ENCODE peak calls at places on chromosome 12, in four cellular contexts. Q is brain microvascular endothelial cell, K is cardiac fibroblast, P is epithelial cell of esophagus. A is an unnamed sample.
A peak's percentile ranks its signal among the peaks of the same experiment; 100 is the strongest.

GRCh38 chr12:58557156-58557555 is 363.1 kb downstream of the LRIG3 start:
- DNase-seq in Q (peak; percentile 66), K (peak; percentile 76), P (peak; percentile 57), A (peak; percentile 78)

GRCh38 chr12:46468159-46468558 is 95.6 kb upstream of the SLC38A2 start:
- DNase-seq in Q (peak; percentile 44), K (peak; percentile 90), P (peak; percentile 70), A (peak; percentile 45)

GRCh38 chr12:1804545-1805332 is 15.6 kb upstream of the LRTM2 start:
- DNase-seq in Q (peak; percentile 89), K (peak; percentile 93), P (peak; percentile 88), A (peak; percentile 85)

GRCh38 chr12:15556411-15556810 is 232.8 kb downstream of the EPS8 start:
- DNase-seq in Q (no peak), K (peak; percentile 24), P (no peak), A (no peak)

GRCh38 chr12:101299931-101300330 is 20.0 kb downstream of the UTP20 start:
- DNase-seq in Q (no peak), K (no peak), P (no peak), A (no peak)

GRCh38 chr12:1318327-1319031 is 275.9 kb downstream of the FBXL14 start:
- DNase-seq in Q (peak; percentile 2), K (peak; percentile 78), P (peak; percentile 24), A (peak; percentile 67)

GRCh38 chr12:1544991-1545700 is 49.2 kb downstream of the FBXL14 start:
- DNase-seq in Q (no peak), K (peak; percentile 66), P (no peak), A (no peak)

GRCh38 chr12:105357162-105357691 is 26.7 kb downstream of the C12orf75 start:
- DNase-seq in Q (peak; percentile 10), K (no peak), P (peak; percentile 25), A (peak; percentile 37)

GRCh38 chr12:123907726-123908476 is 64.7 kb downstream of the CCDC92 start:
- DNase-seq in Q (no peak), K (peak; percentile 38), P (peak; percentile 65), A (no peak)

GRCh38 chr12:14273911-14274306 is 91.6 kb upstream of the ATF7IP start:
- DNase-seq in Q (peak; percentile 86), K (no peak), P (peak; percentile 79), A (no peak)

GRCh38 chr12:18340796-18341195 is 79.5 kb downstream of the PIK3C2G start:
- DNase-seq in Q (no peak), K (no peak), P (no peak), A (no peak)

GRCh38 chr12:13247596-13247995 is 51.1 kb downstream of the EMP1 start:
- DNase-seq in Q (no peak), K (no peak), P (peak; percentile 88), A (no peak)

GRCh38 chr12:30624009-30624408 is 71.7 kb downstream of the IPO8 start:
- DNase-seq in Q (no peak), K (no peak), P (no peak), A (no peak)

GRCh38 chr12:51187370-51187987 is 14.5 kb upstream of the TFCP2 start:
- DNase-seq in Q (no peak), K (no peak), P (no peak), A (no peak)

GRCh38 chr12:67107751-67108269 is 161.3 kb upstream of the CAND1 start:
- DNase-seq in Q (no peak), K (no peak), P (no peak), A (no peak)

GRCh38 chr12:63103489-63104131 is 47.4 kb downstream of the AVPR1A start:
- DNase-seq in Q (no peak), K (peak; percentile 31), P (peak; percentile 46), A (peak; percentile 29)

GRCh38 chr12:54009171-54010052 is 627 bp downstream of the HOXC8 start:
- DNase-seq in Q (no peak), K (no peak), P (peak; percentile 39), A (no peak)
- H3K4me3 ChIP-seq in Q (no peak overlapping the region), K (no peak overlapping the region), P (no peak overlapping the region), A (peak overlapping the region; percentile 54)

DNA sequence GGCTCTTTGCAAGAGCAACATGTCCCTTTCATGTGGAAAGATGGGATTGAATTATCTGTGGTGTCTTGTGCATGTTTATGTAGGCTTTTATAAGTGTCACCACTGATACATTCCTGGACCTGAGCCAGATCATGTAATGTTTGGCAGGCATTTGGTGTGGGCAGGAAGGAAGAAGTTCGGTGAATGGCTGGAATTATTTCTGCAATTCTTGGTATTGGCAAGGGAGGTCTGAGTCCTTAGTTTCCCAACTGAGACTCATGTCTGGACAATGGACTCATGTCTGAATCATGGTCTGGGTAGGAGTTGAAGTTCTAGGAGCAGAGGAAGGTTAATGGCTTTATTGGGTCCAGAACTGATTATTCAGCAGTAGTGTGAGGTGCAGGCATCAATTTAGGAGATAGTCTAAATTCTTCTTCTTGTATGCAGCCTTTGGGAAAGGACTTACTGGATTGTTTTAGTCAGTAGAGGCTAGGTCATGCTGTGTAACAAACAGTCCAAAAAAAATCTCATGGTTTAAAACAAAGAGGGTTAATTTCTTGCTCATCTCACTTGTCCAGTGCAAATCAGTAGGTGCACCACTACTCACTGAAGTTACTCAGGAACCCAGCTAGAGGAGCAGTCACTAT is 186.5 kb upstream of the LHX5 start:
- DNase-seq in Q (peak; percentile 5), K (peak; percentile 1), P (peak; percentile 2), A (no peak)
- TF ChIP-seq CTCF in Q (no peak), K (no peak), P (no peak), A (no peak)

GRCh38 chr12:116123511-116124258 is 153.8 kb downstream of the MED13L start:
- DNase-seq in Q (peak; percentile 77), K (peak; percentile 50), P (peak; percentile 68), A (peak; percentile 65)
- H3K4me3 ChIP-seq in Q (peak overlapping the region; percentile 37), K (no peak overlapping the region), P (peak overlapping the region; percentile 6), A (peak overlapping the region; percentile 15)

DNA sequence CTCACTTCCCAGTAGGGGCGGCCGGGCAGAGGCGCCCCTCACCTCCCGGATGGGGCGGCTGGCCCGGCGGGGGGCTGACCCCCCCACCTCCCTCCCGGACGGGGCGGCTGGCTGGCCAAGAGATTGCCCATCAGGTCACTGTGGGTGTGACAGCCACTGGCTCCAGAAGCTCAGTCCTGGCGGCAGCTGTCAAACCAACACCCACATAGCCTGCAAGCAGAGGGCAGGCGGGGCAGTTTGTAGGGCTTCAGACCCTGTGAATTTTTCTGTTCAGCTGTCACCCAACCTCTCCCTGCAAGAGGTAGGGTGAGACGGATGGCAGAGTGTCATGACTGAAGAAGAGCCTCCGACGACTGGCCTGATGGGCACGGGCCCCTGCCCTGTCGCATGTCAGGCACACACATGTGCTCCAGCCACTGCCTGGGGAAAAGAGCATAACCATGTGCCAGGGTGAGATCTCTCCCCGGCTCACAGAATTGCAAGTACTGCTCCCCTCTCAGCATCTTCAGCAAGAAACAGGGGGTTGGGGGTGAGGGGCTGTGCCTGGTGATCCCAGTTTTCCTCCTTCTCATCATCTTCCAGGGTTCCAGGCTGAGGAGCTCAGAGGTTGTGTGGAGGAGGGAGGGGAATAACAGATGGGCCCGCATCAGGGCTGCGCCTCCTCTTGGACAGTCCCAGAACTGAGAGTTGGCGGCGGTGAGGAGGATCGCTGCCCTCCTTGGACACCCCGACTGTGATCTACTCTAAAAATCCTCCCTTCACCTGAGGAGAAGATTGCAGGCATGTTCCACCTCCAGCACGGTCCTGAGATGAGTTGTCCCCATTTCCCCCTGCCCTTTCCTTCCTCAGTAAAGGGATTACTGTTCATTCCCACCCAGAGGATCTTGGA is 11.2 kb upstream of the PRPH start:
- DNase-seq in Q (no peak), K (no peak), P (no peak), A (no peak)
- TF ChIP-seq CTCF in Q (peak; percentile 29), K (no peak), P (no peak), A (peak; percentile 30)

GRCh38 chr12:120100630-120101029 is 15.9 kb downstream of the RAB35 start:
- DNase-seq in Q (no peak), K (peak; percentile 82), P (no peak), A (peak; percentile 50)

GRCh38 chr12:120101617-120102016 is 14.9 kb downstream of the RAB35 start:
- DNase-seq in Q (no peak), K (no peak), P (peak; percentile 55), A (no peak)

GRCh38 chr12:120102189-120103043 is 14.1 kb downstream of the RAB35 start:
- DNase-seq in Q (no peak), K (no peak), P (no peak), A (no peak)

GRCh38 chr12:120099738-120100137 is 16.8 kb downstream of the RAB35 start:
- DNase-seq in Q (no peak), K (no peak), P (no peak), A (no peak)

GRCh38 chr12:120101182-120101581 is 15.4 kb downstream of the RAB35 start:
- DNase-seq in Q (no peak), K (no peak), P (no peak), A (no peak)
- H3K4me3 ChIP-seq in Q (no peak overlapping the region), K (no peak overlapping the region), P (no peak overlapping the region), A (no peak overlapping the region)

DNA sequence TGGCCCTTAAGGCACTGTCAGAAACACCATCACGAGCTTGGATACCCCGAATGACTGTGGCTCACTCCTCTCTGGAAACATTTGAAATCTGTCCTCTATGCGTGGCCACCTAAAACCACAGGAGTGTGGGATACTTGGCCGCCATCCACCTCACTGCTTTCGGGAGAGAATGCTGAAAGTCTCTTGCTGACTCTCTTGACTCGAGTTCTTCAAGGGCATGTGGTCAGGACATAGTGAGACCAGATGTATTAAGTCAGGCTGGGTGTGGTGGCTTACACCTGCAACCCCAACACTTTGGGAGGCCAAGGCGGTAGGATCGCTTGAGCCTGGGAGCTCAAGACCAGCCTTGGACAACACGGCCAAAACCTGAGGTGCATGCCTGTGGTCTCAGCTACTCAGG is 174.7 kb upstream of the ALG10B start:
- DNase-seq in Q (no peak), K (no peak), P (no peak), A (no peak)
- TF ChIP-seq CTCF in Q (no peak), K (no peak), P (no peak), A (no peak)

A was measured in astrocyte of the spinal cord.